ENCODE peak calls at places on chromosome 21, in seven cellular contexts. B, A, K, M, Y, J and D are unnamed samples.

GRCh38 chr21:31586118-31586517 is 73.4 kb upstream of the SOD1 start:
- DNase-seq in Y (no peak), B (no peak), J (no peak), M (no peak), A (no peak), K (no peak), D (no peak)

GRCh38 chr21:31887596-31887920 is 14.7 kb downstream of the HUNK start:
- DNase-seq in M (peak; percentile 64), B (no peak), K (no peak), A (no peak), Y (no peak), J (no peak), D (no peak)

GRCh38 chr21:26842976-26843911 is 2.0 kb downstream of the ADAMTS1 start:
- DNase-seq in J (no peak), M (peak; percentile 73), A (peak; percentile 92), K (peak; percentile 68), Y (peak; percentile 96), B (peak; percentile 96), D (peak; percentile 86)

GRCh38 chr21:38661296-38662223 is 144.2 kb upstream of the ETS2 start:
- DNase-seq in K (no peak), J (no peak), B (peak; percentile 62), Y (peak; percentile 83), A (peak; percentile 47), M (peak; percentile 37), D (peak; percentile 40)

GRCh38 chr21:14677639-14678179 is 131.6 kb upstream of the SAMSN1 start:
- DNase-seq in Y (no peak), B (no peak), A (no peak), K (no peak), J (no peak), M (no peak), D (no peak)

GRCh38 chr21:40254540-40255455 is 387.6 kb downstream of the PCP4 start:
- DNase-seq in B (no peak), A (no peak), K (no peak), M (no peak), Y (no peak), J (no peak), D (no peak)

GRCh38 chr21:26177187-26177586 is 6.6 kb upstream of the APP start:
- DNase-seq in J (no peak), B (no peak), M (no peak), A (no peak), K (no peak), Y (no peak), D (no peak)

GRCh38 chr21:29669416-29669815 is 270.4 kb downstream of the GRIK1 start:
- DNase-seq in B (no peak), K (no peak), J (no peak), A (peak; percentile 23), M (peak; percentile 21), Y (no peak), D (no peak)

GRCh38 chr21:33228455-33228854 is 1.3 kb upstream of the IFNAR2 start:
- DNase-seq in Y (no peak), J (no peak), A (no peak), M (no peak), B (no peak), K (no peak), D (no peak)

GRCh38 chr21:20996421-20997307 is 1.5 kb upstream of the NCAM2 start:
- DNase-seq in Y (peak; percentile 69), B (peak; percentile 16), A (peak; percentile 70), J (no peak), K (peak; percentile 6), M (no peak), D (peak; percentile 31)

GRCh38 chr21:23936224-23936623 is 1671.1 kb downstream of the MRPL39 start:
- DNase-seq in A (peak; percentile 63), J (no peak), Y (no peak), K (peak; percentile 6), M (no peak), B (peak; percentile 48), D (no peak)

GRCh38 chr21:32782698-32783097 is 11.1 kb upstream of the PAXBP1 start:
- DNase-seq in Y (no peak), A (no peak), B (no peak), K (no peak), M (no peak), J (no peak), D (no peak)

GRCh38 chr21:33325222-33326067 is 675 bp downstream of the IFNAR1 start:
- DNase-seq in B (peak; percentile 75), Y (peak; percentile 89), J (no peak), M (peak; percentile 84), A (peak; percentile 28), K (peak; percentile 5), D (no peak)

GRCh38 chr21:30097791-30098190 is 68.8 kb downstream of the CLDN17 start:
- DNase-seq in A (no peak), M (no peak), Y (no peak), K (no peak), B (no peak), J (no peak), D (no peak)

GRCh38 chr21:32392299-32392879 is 423 bp downstream of the URB1 start:
- DNase-seq in K (no peak), M (no peak), B (no peak), J (no peak), A (peak; percentile 26), Y (peak; percentile 37), D (no peak)

GRCh38 chr21:28083350-28083749 is 909.3 kb downstream of the LTN1 start:
- DNase-seq in M (no peak), Y (no peak), K (no peak), A (peak; percentile 9), B (no peak), J (no peak), D (no peak)

GRCh38 chr21:28090546-28090945 is 902.1 kb downstream of the LTN1 start:
- DNase-seq in J (no peak), K (no peak), A (no peak), M (no peak), B (no peak), Y (no peak), D (no peak)

GRCh38 chr21:28084951-28085350 is 907.7 kb downstream of the LTN1 start:
- DNase-seq in J (no peak), K (no peak), B (no peak), Y (no peak), A (no peak), M (no peak), D (no peak)

GRCh38 chr21:28089599-28090421 is 902.9 kb downstream of the LTN1 start:
- DNase-seq in K (no peak), M (no peak), B (no peak), A (peak; percentile 87), J (no peak), Y (no peak), D (peak; percentile 30)

GRCh38 chr21:28086861-28087581 is 905.7 kb downstream of the LTN1 start:
- DNase-seq in K (no peak), M (no peak), B (no peak), A (no peak), J (no peak), Y (no peak), D (no peak)
- H3K4ac ChIP-seq in K (no peak overlapping the region), M (no peak overlapping the region), B (no peak overlapping the region), A (no peak overlapping the region), J (no peak overlapping the region), Y (no peak overlapping the region), D (no peak overlapping the region)

GRCh38 chr21:35138665-35139381 is 89.7 kb upstream of the RUNX1 start:
- DNase-seq in K (no peak), J (no peak), A (no peak), Y (peak; percentile 54), M (peak; percentile 97), B (peak; percentile 95), D (no peak)
- H3K4ac ChIP-seq in K (no peak overlapping the region), J (no peak overlapping the region), A (no peak overlapping the region), Y (no peak overlapping the region), M (no peak overlapping the region), B (peak overlapping the region; percentile 90), D (no peak overlapping the region)

GRCh38 chr21:34707876-34708325 is 39.1 kb downstream of the CLIC6 start:
- DNase-seq in K (no peak), J (no peak), A (no peak), M (no peak), Y (no peak), B (no peak), D (no peak)

GRCh38 chr21:34703566-34703965 is 34.8 kb downstream of the CLIC6 start:
- DNase-seq in J (no peak), M (peak; percentile 45), K (no peak), A (no peak), Y (no peak), B (no peak), D (no peak)

GRCh38 chr21:34705032-34705431 is 36.2 kb downstream of the CLIC6 start:
- DNase-seq in M (no peak), K (no peak), A (no peak), J (no peak), B (no peak), Y (no peak), D (no peak)

GRCh38 chr21:34704119-34704518 is 35.3 kb downstream of the CLIC6 start:
- DNase-seq in Y (no peak), J (no peak), B (peak; percentile 40), A (peak; percentile 40), K (no peak), M (no peak), D (no peak)

DNA sequence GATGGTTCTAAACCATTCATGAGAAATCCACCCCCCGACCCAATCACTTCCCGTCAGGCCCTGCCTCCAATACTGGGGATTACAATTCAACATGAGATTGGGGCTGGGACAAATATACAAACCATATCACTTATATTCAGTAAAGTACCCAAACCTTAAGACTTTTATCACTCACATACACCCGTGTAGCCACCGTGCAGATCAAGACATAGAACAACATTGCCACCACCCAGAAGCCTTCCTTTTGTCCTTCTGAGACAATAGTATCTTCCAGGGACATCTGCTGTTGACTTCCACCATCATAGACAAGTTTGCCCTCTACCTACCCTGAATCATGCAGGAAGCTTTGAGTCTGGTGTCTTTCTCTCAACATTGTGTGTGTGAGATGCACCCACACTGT is 37.5 kb downstream of the CLIC6 start:
- DNase-seq in A (no peak), M (no peak), J (no peak), B (no peak), Y (no peak), K (no peak), D (no peak)
- H3K4ac ChIP-seq in A (no peak overlapping the region), M (no peak overlapping the region), J (no peak overlapping the region), B (no peak overlapping the region), Y (no peak overlapping the region), K (no peak overlapping the region), D (no peak overlapping the region)

GRCh38 chr21:42521384-42521783 is 7.7 kb downstream of the SLC37A1 start:
- DNase-seq in J (no peak), Y (no peak), B (no peak), M (no peak), A (no peak), K (no peak), D (no peak)

GRCh38 chr21:42518626-42519025 is 5.0 kb downstream of the SLC37A1 start:
- DNase-seq in J (no peak), K (no peak), M (peak; percentile 57), Y (peak; percentile 51), B (no peak), A (no peak), D (no peak)

GRCh38 chr21:42515708-42516502 is 2.3 kb downstream of the SLC37A1 start:
- DNase-seq in K (no peak), Y (peak; percentile 77), J (no peak), M (peak; percentile 91), B (no peak), A (no peak), D (no peak)

GRCh38 chr21:42520628-42521253 is 7.1 kb downstream of the SLC37A1 start:
- DNase-seq in K (no peak), B (no peak), J (no peak), M (no peak), A (peak; percentile 35), Y (no peak), D (peak; percentile 63)

DNA sequence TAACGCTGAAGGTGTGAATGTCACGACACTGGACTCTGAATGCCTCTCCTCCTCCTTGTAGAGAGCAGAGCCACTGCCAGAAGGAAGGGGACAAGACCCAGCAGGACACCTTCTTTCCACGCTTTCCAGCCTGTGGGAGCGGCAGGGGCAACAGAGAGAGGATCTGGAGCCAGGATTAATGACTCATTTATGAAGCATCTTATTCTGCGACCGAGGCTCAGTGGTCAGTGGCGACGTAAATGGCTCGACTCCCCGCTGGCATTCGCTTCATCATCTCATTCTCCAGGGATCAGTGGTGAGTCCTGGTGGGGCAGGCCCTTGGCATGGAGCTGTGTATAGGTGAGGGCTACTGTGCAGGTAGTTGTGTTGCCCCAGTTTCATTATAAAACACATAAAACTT is 4.6 kb downstream of the SLC37A1 start:
- DNase-seq in M (peak; percentile 76), J (no peak), B (peak; percentile 28), A (peak; percentile 47), Y (peak; percentile 89), K (no peak), D (no peak)
- H3K4ac ChIP-seq in M (no peak overlapping the region), J (no peak overlapping the region), B (no peak overlapping the region), A (no peak overlapping the region), Y (no peak overlapping the region), K (no peak overlapping the region), D (no peak overlapping the region)